ENCODE peak calls at places on chromosome 11, in four cellular contexts. H is CD8-positive, alpha-beta T cell; C is HFF-Myc; N is MV-4-11. D is an unnamed sample.
A peak's percentile ranks its signal among the peaks of the same experiment; 100 is the strongest.

GRCh38 chr11:10809373-10810199 is 860 bp upstream of the EIF4G2 start:
- DNase-seq in N (peak; percentile 26), C (peak; percentile 29), H (no peak), D (no peak)

GRCh38 chr11:63534895-63535461 is 1.6 kb upstream of the PLAAT4 start:
- DNase-seq in N (no peak), C (no peak), H (no peak), D (no peak)

GRCh38 chr11:44607987-44608386 is 42.5 kb downstream of the CD82 start:
- DNase-seq in C (no peak), H (no peak), N (no peak), D (no peak)

GRCh38 chr11:30120045-30120589 is 103.3 kb upstream of the KCNA4 start:
- DNase-seq in H (no peak), C (no peak), N (no peak), D (no peak)

GRCh38 chr11:2912498-2912897 is 16.7 kb downstream of the PHLDA2 start:
- DNase-seq in N (no peak), C (no peak), H (no peak), D (no peak)

GRCh38 chr11:58592760-58593472 is 14.1 kb downstream of the ZFP91 start:
- DNase-seq in N (no peak), C (no peak), H (no peak), D (peak; percentile 65)

GRCh38 chr11:22216940-22217339 is 24.1 kb downstream of the ANO5 start:
- DNase-seq in C (no peak), N (no peak), H (no peak), D (no peak)

GRCh38 chr11:2975594-2975993 is 16.5 kb downstream of the NAP1L4 start:
- DNase-seq in H (peak; percentile 36), C (no peak), N (peak; percentile 58), D (no peak)

GRCh38 chr11:67648140-67648795 is 2.3 kb downstream of the ACY3 start:
- DNase-seq in C (no peak), N (peak; percentile 40), H (peak; percentile 37), D (no peak)

GRCh38 chr11:96215094-96215782 is 127.8 kb downstream of the MAML2 start:
- DNase-seq in N (peak; percentile 25), H (peak; percentile 22), C (no peak), D (no peak)

GRCh38 chr11:36574486-36574885 is 6.7 kb downstream of the RAG1 start:
- DNase-seq in N (no peak), C (no peak), H (no peak), D (no peak)

D was measured in left lobe of liver.